ENCODE peak calls at places on chromosome 6, in four cellular contexts. L is ascending aorta, I is fibroblast of lung, J is PC-3. S is an unnamed sample.

GRCh38 chr6:99427988-99428387 is 2.9 kb upstream of the PNISR start:
- DNase-seq in L (no peak), I (no peak), J (no peak), S (no peak)

GRCh38 chr6:14738933-14739332 is 506.9 kb upstream of the JARID2 start:
- DNase-seq in L (no peak), I (no peak), J (no peak), S (no peak)

GRCh38 chr6:50305660-50306059 is 255.9 kb upstream of the DEFB112 start:
- DNase-seq in L (no peak), I (no peak), J (peak; percentile 33), S (peak; percentile 1)

GRCh38 chr6:7389451-7390217 is at the start of the genes CAGE1 and RIOK1:
- DNase-seq in L (peak; percentile 85), I (peak; percentile 93), J (peak; percentile 91), S (peak; percentile 96)

GRCh38 chr6:34385793-34386195 is 6.7 kb downstream of the NUDT3 start:
- DNase-seq in L (no peak), I (no peak), J (no peak), S (no peak)

GRCh38 chr6:154386848-154387717 is 30.5 kb upstream of the IPCEF1 start:
- DNase-seq in L (no peak), I (peak; percentile 93), J (peak; percentile 89), S (peak; percentile 82)

GRCh38 chr6:56570434-56571359 is 72.0 kb downstream of the DST start:
- DNase-seq in L (no peak), I (peak; percentile 50), J (peak; percentile 60), S (no peak)

GRCh38 chr6:167682546-167683027 is 144.1 kb upstream of the AFDN start:
- DNase-seq in L (no peak), I (no peak), J (no peak), S (no peak)

GRCh38 chr6:68777956-68778355 is 142.9 kb downstream of the ADGRB3 start:
- DNase-seq in L (no peak), I (peak; percentile 69), J (peak; percentile 56), S (peak; percentile 68)

GRCh38 chr6:13409991-13410390 is 77.4 kb downstream of the GFOD1 start:
- DNase-seq in L (no peak), I (no peak), J (no peak), S (peak; percentile 21)

GRCh38 chr6:34556031-34556471 is at the start of gene SPDEF:
- DNase-seq in L (no peak), I (no peak), J (peak; percentile 86), S (no peak)

GRCh38 chr6:16760536-16761468 is at the start of gene ATXN1:
- DNase-seq in L (no peak), I (no peak), J (peak; percentile 46), S (peak; percentile 70)

GRCh38 chr6:162099685-162100084 is 627.9 kb downstream of the PRKN start:
- DNase-seq in L (no peak), I (peak; percentile 92), J (peak; percentile 55), S (peak; percentile 89)

GRCh38 chr6:148203281-148203925 is 139.2 kb upstream of the SASH1 start:
- DNase-seq in L (no peak), I (peak; percentile 83), J (no peak), S (peak; percentile 42)

GRCh38 chr6:98957440-98957839 is 9.7 kb upstream of the FBXL4 start:
- DNase-seq in L (no peak), I (peak; percentile 68), J (peak; percentile 73), S (peak; percentile 68)

GRCh38 chr6:10890151-10890550 is 3.3 kb downstream of the SYCP2L start:
- DNase-seq in L (no peak), I (no peak), J (no peak), S (no peak)

GRCh38 chr6:112428477-112428876 is 81.3 kb downstream of the RFPL4B start:
- DNase-seq in L (no peak), I (no peak), J (no peak), S (no peak)

GRCh38 chr6:139841794-139842215 is 467.4 kb upstream of the CITED2 start:
- DNase-seq in L (no peak), I (no peak), J (no peak), S (no peak)

GRCh38 chr6:51844391-51844735 is 243.1 kb downstream of the PKHD1 start:
- DNase-seq in L (no peak), I (no peak), J (peak; percentile 61), S (no peak)

GRCh38 chr6:102759415-102759814 is 1365.9 kb downstream of the GRIK2 start:
- DNase-seq in L (no peak), I (no peak), J (no peak), S (no peak)

GRCh38 chr6:27865952-27866369 is 46.2 kb downstream of the OR2B2 start:
- DNase-seq in L (no peak), I (no peak), J (peak; percentile 23), S (no peak)

GRCh38 chr6:54697423-54697822 is 149.1 kb upstream of the FAM83B start:
- DNase-seq in L (no peak), I (peak; percentile 59), J (peak; percentile 61), S (no peak)
- TF ChIP-seq CTCF in L (peak; percentile 10), I (peak; percentile 50), J (peak; percentile 72), S (peak; percentile 33)

GRCh38 chr6:138485005-138485545 is 14.2 kb downstream of the NHSL1 start:
- DNase-seq in L (no peak), I (peak; percentile 30), J (no peak), S (no peak)
- H3K27me3 ChIP-seq in L (no peaks in the 10 kb centered on the region), I (no peaks in the 10 kb centered on the region), J (no peaks in the 10 kb centered on the region), S (no peaks in the 10 kb centered on the region)

GRCh38 chr6:3267162-3267561 is 8.4 kb downstream of the PSMG4 start:
- DNase-seq in L (no peak), I (no peak), J (no peak), S (no peak)

GRCh38 chr6:3264356-3264755 is 5.6 kb downstream of the PSMG4 start:
- DNase-seq in L (no peak), I (no peak), J (no peak), S (no peak)

GRCh38 chr6:3263091-3263490 is 4.3 kb downstream of the PSMG4 start:
- DNase-seq in L (no peak), I (no peak), J (no peak), S (no peak)

GRCh38 chr6:3266170-3266569 is 7.4 kb downstream of the PSMG4 start:
- DNase-seq in L (no peak), I (no peak), J (no peak), S (no peak)

GRCh38 chr6:3265671-3266070 is 6.9 kb downstream of the PSMG4 start:
- DNase-seq in L (no peak), I (no peak), J (no peak), S (no peak)
- H3K36me3 ChIP-seq in L (peaks cover 38% of the 10 kb centered on the region), I (peaks cover 11% of the 10 kb centered on the region), J (peaks cover 18% of the 10 kb centered on the region), S (peaks cover 24% of the 10 kb centered on the region)

GRCh38 chr6:129432738-129433137 is 277.2 kb downstream of the ARHGAP18 start:
- DNase-seq in L (no peak), I (no peak), J (peak; percentile 31), S (no peak)
- TF ChIP-seq CTCF in L (no peak), I (peak; percentile 9), J (peak; percentile 60), S (peak; percentile 62)

GRCh38 chr6:100472674-100473073 is 8.0 kb upstream of the SIM1 start:
- DNase-seq in L (no peak), I (no peak), J (peak; percentile 80), S (peak; percentile 28)
- H3K27me3 ChIP-seq in L (peaks cover 11% of the 10 kb centered on the region), I (peaks cover 54% of the 10 kb centered on the region), J (no peaks in the 10 kb centered on the region), S (peaks cover 61% of the 10 kb centered on the region)